ENCODE peak calls at places on chromosome 14, in four cellular contexts. K is CD4-positive, CD25-positive, alpha-beta regulatory T cell; G is lung; P is GM23248. I is an unnamed sample.

GRCh38 chr14:100653409-100653808 is 66.2 kb upstream of the BEGAIN start:
- DNase-seq in P (no peak), K (peak), G (no peak), I (peak)

GRCh38 chr14:79542121-79542520 is 669.2 kb downstream of the DIO2 start:
- DNase-seq in G (no peak), P (no peak), K (no peak), I (no peak)

GRCh38 chr14:104998801-104999200 is 13.2 kb downstream of the CLBA1 start:
- DNase-seq in K (no peak), G (no peak), P (no peak), I (no peak)

GRCh38 chr14:55107766-55108554 is 21.1 kb upstream of the LGALS3 start:
- DNase-seq in P (peak), K (peak), G (peak), I (peak)

GRCh38 chr14:91140672-91141071 is 26.8 kb downstream of the DGLUCY start:
- DNase-seq in G (no peak), P (peak), K (no peak), I (no peak)

GRCh38 chr14:67417633-67418032 is 5.7 kb upstream of the PLEK2 start:
- DNase-seq in P (peak), K (no peak), G (peak), I (no peak)

GRCh38 chr14:86672071-86672470 is 1142.1 kb downstream of the FLRT2 start:
- DNase-seq in K (no peak), P (no peak), G (no peak), I (no peak)

GRCh38 chr14:57061009-57061711 is 207.5 kb downstream of the EXOC5 start:
- DNase-seq in G (no peak), K (no peak), P (no peak), I (no peak)

GRCh38 chr14:73259837-73260236 is 22.5 kb downstream of the PAPLN start:
- DNase-seq in K (no peak), G (no peak), P (no peak), I (no peak)

GRCh38 chr14:65080954-65081747 is 21.2 kb downstream of the MAX start:
- DNase-seq in P (no peak), G (no peak), K (no peak), I (no peak)

GRCh38 chr14:103453791-103454190 is 68.6 kb downstream of the MARK3 start:
- DNase-seq in G (no peak), K (no peak), P (no peak), I (no peak)

GRCh38 chr14:103518416-103519042 is 4.1 kb downstream of the CKB start:
- DNase-seq in K (peak), P (peak), G (no peak), I (peak)

GRCh38 chr14:38211258-38211735 is 3.6 kb downstream of the SSTR1 start:
- DNase-seq in K (no peak), G (no peak), P (peak), I (no peak)

DNA sequence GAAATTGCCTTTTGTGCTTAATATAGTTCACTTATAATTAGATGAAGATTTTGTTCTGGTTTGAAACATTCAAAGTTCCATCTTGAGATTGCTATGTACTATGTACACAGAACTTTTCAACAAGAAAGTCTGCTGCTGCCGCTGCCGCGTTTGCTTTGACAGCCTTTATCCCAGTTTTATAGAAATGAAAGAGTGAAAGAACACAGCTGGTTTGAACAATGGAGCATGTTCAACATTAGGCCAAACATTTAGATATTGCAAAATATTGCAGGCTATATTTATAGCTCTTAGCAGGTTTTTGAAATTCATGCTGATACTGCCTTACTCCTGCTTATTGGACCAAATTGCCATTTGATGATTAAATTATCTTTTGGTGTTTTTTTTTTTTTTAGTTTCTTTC is 299.8 kb upstream of the PRKD1 start:
- DNase-seq in G (no peak), K (no peak), P (peak), I (no peak)
- H3K27ac ChIP-seq in G (no peak), K (no peak), P (peak), I (no peak)

DNA sequence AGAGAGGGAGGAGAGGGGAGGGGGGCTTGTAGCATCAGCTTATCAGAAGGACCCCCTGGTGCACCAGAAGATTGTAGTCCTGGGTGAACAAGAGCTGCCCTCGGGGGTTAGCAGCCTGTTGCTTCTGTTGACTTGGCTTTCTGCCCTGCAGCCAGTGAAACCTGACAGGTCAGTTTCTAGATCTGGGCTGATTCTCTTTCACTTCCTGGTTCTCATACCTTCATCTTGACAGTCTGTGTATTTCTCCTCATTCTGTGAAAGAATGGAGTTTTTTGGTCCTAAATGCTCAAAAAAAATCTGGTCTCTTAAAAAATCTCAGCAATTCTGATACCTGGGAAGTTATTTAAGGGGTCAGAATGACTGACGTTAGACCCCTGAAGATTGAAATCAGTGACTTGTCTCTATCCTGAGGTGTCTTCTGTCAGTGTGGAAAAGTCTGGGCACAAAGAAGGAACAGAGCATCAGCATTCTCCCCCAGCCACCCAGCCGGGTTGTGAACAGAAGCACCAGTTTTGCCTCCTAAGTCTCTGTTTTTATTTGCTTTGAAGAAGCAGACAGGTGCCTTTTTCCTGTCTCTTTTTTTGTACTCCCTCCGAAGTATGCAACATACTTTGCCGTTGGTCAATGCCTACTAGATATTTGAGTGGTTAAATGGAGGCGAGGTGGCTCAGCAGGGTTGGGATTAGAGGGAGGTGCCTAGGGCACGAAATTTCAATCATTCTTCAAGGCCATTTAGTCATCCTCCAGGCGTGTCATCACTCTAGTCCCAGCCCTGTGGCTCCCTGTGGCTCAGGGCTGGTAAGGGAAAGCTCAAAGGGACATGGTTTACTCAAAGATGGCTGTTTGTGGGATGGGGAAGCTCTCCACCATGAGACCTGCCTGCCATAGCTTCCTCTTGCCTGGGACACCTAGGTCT is 24.0 kb downstream of the TTC9 start:
- DNase-seq in G (peak), K (peak), P (peak), I (no peak)
- H3K27ac ChIP-seq in G (peak), K (no peak), P (no peak), I (no peak)

DNA sequence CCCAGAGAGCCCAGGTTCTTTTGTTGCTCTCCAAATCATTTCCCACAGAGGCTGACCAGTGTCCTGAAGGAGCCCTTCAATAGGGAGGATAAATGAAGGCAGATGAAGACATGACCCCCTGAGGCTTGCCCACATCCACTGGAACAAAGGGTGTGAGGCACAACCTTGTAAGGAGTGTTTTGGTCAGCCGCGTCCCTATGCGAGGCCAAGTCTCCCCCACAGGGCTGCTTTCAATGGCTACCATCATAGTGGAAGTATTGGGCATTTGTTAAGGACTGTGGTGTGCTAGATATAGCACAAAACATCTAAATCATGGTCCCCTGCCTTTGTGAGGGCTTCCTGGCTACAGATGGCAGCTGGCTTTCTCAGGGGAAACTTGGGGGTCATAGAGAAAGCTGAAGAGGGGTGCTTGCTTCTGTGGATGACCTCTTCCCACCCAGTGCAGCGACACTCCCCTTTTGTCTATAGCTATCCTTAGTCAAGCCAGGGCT is 315.9 kb downstream of the ZFP36L1 start:
- DNase-seq in G (no peak), K (no peak), P (no peak), I (no peak)
- H3K27ac ChIP-seq in G (peak), K (no peak), P (peak), I (no peak)

GRCh38 chr14:75823334-75823733 is 158.5 kb downstream of the TGFB3 start:
- DNase-seq in P (no peak), G (no peak), K (no peak), I (no peak)

GRCh38 chr14:75821828-75822521 is 159.8 kb downstream of the TGFB3 start:
- DNase-seq in P (peak), G (no peak), K (no peak), I (no peak)

GRCh38 chr14:75820761-75821160 is 159.7 kb downstream of the TTLL5 start:
- DNase-seq in P (no peak), K (no peak), G (no peak), I (no peak)

GRCh38 chr14:75824328-75824727 is 157.5 kb downstream of the TGFB3 start:
- DNase-seq in G (no peak), P (no peak), K (peak), I (no peak)

DNA sequence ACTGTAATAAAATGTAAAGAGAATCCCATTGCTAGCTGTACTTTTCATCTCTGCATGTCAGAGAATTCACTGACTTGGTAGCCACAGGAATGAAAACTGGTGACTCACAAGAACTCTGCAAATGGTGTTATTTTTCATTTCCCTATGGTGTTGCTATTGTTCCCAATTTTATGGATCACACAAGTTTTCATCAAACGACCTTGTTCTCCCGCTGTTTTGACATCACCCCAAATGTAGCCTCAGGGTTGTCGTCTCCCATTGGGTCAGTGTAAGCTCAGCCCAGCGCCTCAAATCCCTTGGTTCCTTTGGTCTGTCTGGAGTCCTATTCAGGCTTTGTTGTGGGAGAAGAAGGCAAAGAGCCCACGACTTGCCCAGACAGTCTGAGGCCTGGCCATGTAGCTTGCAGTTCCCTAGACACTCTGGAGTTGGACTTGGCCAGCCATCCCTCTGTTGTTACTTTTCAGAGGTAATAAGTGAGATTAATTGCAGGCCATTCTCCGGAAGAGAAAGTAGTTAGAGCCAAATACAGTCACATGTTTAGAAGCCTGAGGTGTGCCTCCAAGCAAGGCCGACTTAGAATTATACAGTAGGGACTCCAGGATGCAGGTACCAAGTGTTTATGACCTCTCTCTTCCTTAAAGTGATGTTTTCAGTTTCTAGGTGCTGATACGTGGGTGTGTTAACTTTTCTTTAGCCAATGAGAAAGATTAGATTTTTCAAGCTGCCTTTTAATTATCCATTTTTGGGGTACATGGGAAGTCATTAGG is 159.1 kb downstream of the TGFB3 start:
- DNase-seq in K (no peak), P (peak), G (no peak), I (no peak)
- H3K27ac ChIP-seq in K (no peak), P (peak), G (peak), I (no peak)

GRCh38 chr14:51491036-51491545 is 160.6 kb upstream of the FRMD6 start:
- DNase-seq in K (no peak), G (no peak), P (no peak), I (no peak)
- H3K27ac ChIP-seq in K (no peak), G (no peak), P (no peak), I (no peak)

GRCh38 chr14:76968621-76969063 is 59.9 kb downstream of the IRF2BPL start:
- DNase-seq in G (no peak), K (no peak), P (no peak), I (no peak)
- H3K27ac ChIP-seq in G (no peak), K (no peak), P (no peak), I (no peak)